ENCODE peak calls at places on chromosomes 12 and 14, in seven cellular contexts. T is lung, D is colonic mucosa, Q is neural progenitor cell, E is NT2/D1, M is left ventricle myocardium inferior, L is lower leg skin. C is an unnamed sample.

GRCh38 chr14:69464829-69465228 is 19.7 kb upstream of the PLEKHD1 start:
- DNase-seq in T (no peak), D (no peak), Q (no peak), E (no peak), M (no peak), L (no peak), C (no peak)

GRCh38 chr14:41663478-41663845 is 56.8 kb downstream of the LRFN5 start:
- DNase-seq in T (no peak), D (no peak), Q (no peak), E (no peak), M (no peak), L (no peak), C (no peak)

GRCh38 chr12:105986779-105987686 is 151.7 kb downstream of the NUAK1 start:
- DNase-seq in T (no peak), D (no peak), Q (no peak), E (no peak), M (no peak), L (no peak), C (peak)

GRCh38 chr12:120960657-120961056 is 17.7 kb upstream of the HNF1A start:
- DNase-seq in T (no peak), D (no peak), Q (no peak), E (no peak), M (no peak), L (no peak), C (no peak)

GRCh38 chr14:29390046-29390841 is 537.4 kb downstream of the PRKD1 start:
- DNase-seq in T (no peak), D (no peak), Q (peak), E (no peak), M (no peak), L (no peak), C (no peak)

GRCh38 chr12:64903738-64904137 is 79.3 kb downstream of the TBC1D30 start:
- DNase-seq in T (no peak), D (no peak), Q (no peak), E (no peak), M (no peak), L (no peak), C (no peak)

GRCh38 chr14:93838253-93838652 is 50.0 kb upstream of the PRIMA1 start:
- DNase-seq in T (no peak), D (no peak), Q (no peak), E (no peak), M (no peak), L (no peak), C (no peak)

GRCh38 chr12:32134144-32134888 is 27.7 kb downstream of the BICD1 start:
- DNase-seq in T (no peak), D (no peak), Q (no peak), E (no peak), M (no peak), L (no peak), C (peak)

GRCh38 chr12:54390668-54391551 is 6.4 kb upstream of the ZNF385A start:
- DNase-seq in T (no peak), D (no peak), Q (peak), E (peak), M (peak), L (no peak), C (peak)

GRCh38 chr12:60072911-60073310 is 477.1 kb downstream of the SLC16A7 start:
- DNase-seq in T (no peak), D (no peak), Q (no peak), E (no peak), M (no peak), L (no peak), C (no peak)

GRCh38 chr12:6549379-6550151 is 6.3 kb downstream of the IFFO1 start:
- DNase-seq in T (no peak), D (no peak), Q (no peak), E (no peak), M (no peak), L (no peak), C (no peak)

GRCh38 chr14:68730811-68731425 is 61.9 kb downstream of the ZFP36L1 start:
- DNase-seq in T (no peak), D (no peak), Q (peak), E (peak), M (no peak), L (no peak), C (no peak)

GRCh38 chr14:73245401-73246325 is 8.4 kb downstream of the PAPLN start:
- DNase-seq in T (peak), D (peak), Q (peak), E (no peak), M (peak), L (no peak), C (no peak)

GRCh38 chr12:25504744-25505143 is 48.3 kb downstream of the LMNTD1 start:
- DNase-seq in T (no peak), D (no peak), Q (no peak), E (no peak), M (no peak), L (no peak), C (no peak)

GRCh38 chr12:45231515-45232145 is 15.7 kb downstream of the ANO6 start:
- DNase-seq in T (no peak), D (no peak), Q (no peak), E (no peak), M (no peak), L (no peak), C (peak)

GRCh38 chr14:59632381-59632780 is 55.8 kb upstream of the CCDC175 start:
- DNase-seq in T (no peak), D (peak), Q (peak), E (no peak), M (no peak), L (no peak), C (no peak)

GRCh38 chr12:42130670-42131402 is 13.8 kb downstream of the GXYLT1 start:
- DNase-seq in T (peak), D (no peak), Q (no peak), E (no peak), M (no peak), L (peak), C (peak)

GRCh38 chr14:61444215-61444768 is 122.9 kb downstream of the PRKCH start:
- DNase-seq in T (peak), D (peak), Q (no peak), E (no peak), M (no peak), L (no peak), C (no peak)

GRCh38 chr12:96587691-96588090 is 98.3 kb downstream of the CFAP54 start:
- DNase-seq in T (no peak), D (no peak), Q (no peak), E (no peak), M (no peak), L (no peak), C (no peak)

GRCh38 chr12:96585977-96586376 is 96.6 kb downstream of the CFAP54 start:
- DNase-seq in T (no peak), D (no peak), Q (no peak), E (no peak), M (no peak), L (no peak), C (no peak)

GRCh38 chr12:96590970-96591369 is 101.6 kb downstream of the CFAP54 start:
- DNase-seq in T (no peak), D (no peak), Q (no peak), E (no peak), M (no peak), L (no peak), C (no peak)
- H3K4me3 ChIP-seq in T (no peak), D (no peak), Q (no peak), E (no peak), M (no peak), L (no peak), C (no peak)

GRCh38 chr12:1808798-1809480 is 11.4 kb upstream of the LRTM2 start:
- DNase-seq in T (no peak), D (no peak), Q (no peak), E (no peak), M (peak), L (no peak), C (no peak)
- H3K4me3 ChIP-seq in T (no peak), D (no peak), Q (no peak), E (no peak), M (no peak), L (no peak), C (no peak)

GRCh38 chr12:125861299-125862281 is 796.4 kb downstream of the AACS start:
- DNase-seq in T (peak), D (peak), Q (no peak), E (no peak), M (peak), L (no peak), C (peak)
- H3K4me3 ChIP-seq in T (peak), D (no peak), Q (no peak), E (no peak), M (peak), L (no peak), C (no peak)

DNA sequence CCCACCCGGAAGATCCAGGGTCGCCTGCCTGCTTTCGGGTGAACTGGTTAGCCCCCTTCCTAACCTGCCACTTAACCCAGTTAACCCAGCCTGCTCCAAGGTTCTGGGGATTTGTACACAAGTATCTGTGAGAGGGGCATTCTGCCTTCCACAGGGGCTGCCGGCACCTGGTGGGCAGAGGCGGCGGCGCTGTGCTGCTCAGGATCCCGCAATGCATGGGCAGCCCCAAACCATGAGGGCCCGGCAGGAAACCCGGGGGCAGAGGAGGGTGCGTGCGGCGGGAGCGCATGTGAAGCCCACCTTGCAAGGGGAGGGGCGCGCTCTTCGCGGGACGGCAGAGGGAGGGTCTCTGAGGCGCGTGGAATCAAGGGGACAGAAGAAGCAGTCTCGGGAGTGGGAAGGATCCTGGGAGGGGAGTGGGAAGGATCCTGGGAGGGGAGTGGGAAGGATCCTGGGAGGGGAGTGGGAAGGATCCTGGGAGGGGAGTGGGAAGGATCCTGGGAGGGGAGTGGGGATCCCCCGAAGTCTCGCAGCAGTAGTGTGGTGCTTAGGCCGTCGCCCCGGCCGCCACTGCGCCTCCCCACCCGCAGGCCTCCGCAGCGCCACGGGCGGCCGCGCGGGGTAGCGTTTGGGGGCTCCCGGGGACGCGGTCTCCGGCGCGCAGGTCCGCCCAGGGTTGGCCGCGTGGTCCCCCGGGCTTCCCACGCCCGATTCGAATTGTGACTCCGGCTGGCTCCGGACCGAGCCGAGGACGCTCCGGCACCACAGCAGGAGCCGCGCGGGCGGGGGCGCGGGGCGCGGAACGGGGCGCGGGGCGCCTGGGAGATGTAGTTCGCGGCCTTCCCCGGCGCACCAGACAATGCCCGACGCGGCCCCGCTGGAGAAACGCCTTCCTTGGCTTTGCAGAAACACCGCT is 4.9 kb upstream of the MTA1 start:
- DNase-seq in T (peak), D (peak), Q (peak), E (peak), M (peak), L (peak), C (peak)
- H3K4me3 ChIP-seq in T (peak), D (peak), Q (peak), E (peak), M (peak), L (peak), C (peak)

DNA sequence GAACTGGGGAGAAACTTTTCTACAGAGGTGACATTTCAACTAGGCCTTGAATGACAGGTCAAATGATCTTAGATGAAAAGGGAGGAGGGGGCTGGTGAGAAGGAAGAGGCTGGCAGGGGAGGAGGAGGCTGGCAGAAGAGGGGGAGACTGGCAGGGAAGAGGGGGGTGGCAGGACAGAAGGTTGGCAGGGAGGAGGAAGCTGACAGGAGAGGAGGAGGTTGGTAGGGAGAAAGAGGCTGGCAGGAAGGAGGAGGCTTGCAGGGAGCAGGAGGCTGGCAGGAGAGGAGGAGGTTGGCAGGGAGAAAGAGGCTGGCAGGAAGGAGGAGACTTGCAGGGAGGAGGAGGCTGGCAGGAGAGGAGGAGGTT is 63.4 kb upstream of the PPP4R3A start:
- DNase-seq in T (no peak), D (no peak), Q (no peak), E (no peak), M (no peak), L (no peak), C (no peak)
- H3K4me3 ChIP-seq in T (no peak), D (no peak), Q (no peak), E (peak), M (no peak), L (no peak), C (peak)